ENCODE peak calls at places on chromosome 11, in five cellular contexts. One of them, this sample, is unnamed.

GRCh38 chr11:9758676-9759518 is 95.0 kb downstream of the SWAP70 start:
- DNase-seq in stomach: peak; percentile 69
- DNase-seq in GM12878: no peak
- DNase-seq in breast epithelium: peak; percentile 72
- DNase-seq in A549: peak; percentile 71
- DNase-seq in this sample: peak; percentile 74

GRCh38 chr11:118430956-118431355 is 5.3 kb upstream of the KMT2A start:
- DNase-seq in stomach: no peak
- DNase-seq in GM12878: no peak
- DNase-seq in breast epithelium: no peak
- DNase-seq in A549: no peak
- DNase-seq in this sample: no peak

GRCh38 chr11:131373756-131374155 is 3.3 kb downstream of the NTM start:
- DNase-seq in stomach: no peak
- DNase-seq in GM12878: no peak
- DNase-seq in breast epithelium: no peak
- DNase-seq in A549: no peak
- DNase-seq in this sample: peak; percentile 74

GRCh38 chr11:59555601-59556114 is 44.3 kb downstream of the OR4D9 start:
- DNase-seq in stomach: no peak
- DNase-seq in GM12878: no peak
- DNase-seq in breast epithelium: no peak
- DNase-seq in A549: no peak
- DNase-seq in this sample: no peak

GRCh38 chr11:10806206-10806605 is 2.5 kb downstream of the EIF4G2 start:
- DNase-seq in stomach: no peak
- DNase-seq in GM12878: no peak
- DNase-seq in breast epithelium: no peak
- DNase-seq in A549: no peak
- DNase-seq in this sample: no peak

GRCh38 chr11:116471608-116472007 is 301.2 kb downstream of the BUD13 start:
- DNase-seq in stomach: no peak
- DNase-seq in GM12878: no peak
- DNase-seq in breast epithelium: no peak
- DNase-seq in A549: no peak
- DNase-seq in this sample: no peak

GRCh38 chr11:64341429-64341828 is 1.4 kb downstream of the CCDC88B start:
- DNase-seq in stomach: no peak
- DNase-seq in GM12878: no peak
- DNase-seq in breast epithelium: no peak
- DNase-seq in A549: no peak
- DNase-seq in this sample: peak; percentile 83

GRCh38 chr11:20594274-20595061 is 4.9 kb upstream of the SLC6A5 start:
- DNase-seq in stomach: no peak
- DNase-seq in GM12878: no peak
- DNase-seq in breast epithelium: no peak
- DNase-seq in A549: no peak
- DNase-seq in this sample: no peak

GRCh38 chr11:86722748-86723147 is 50.3 kb upstream of the ME3 start:
- DNase-seq in stomach: no peak
- DNase-seq in GM12878: no peak
- DNase-seq in breast epithelium: no peak
- DNase-seq in A549: no peak
- DNase-seq in this sample: no peak

GRCh38 chr11:58867556-58867955 is 23.1 kb upstream of the GLYATL2 start:
- DNase-seq in stomach: no peak
- DNase-seq in GM12878: no peak
- DNase-seq in breast epithelium: no peak
- DNase-seq in A549: no peak
- DNase-seq in this sample: no peak

GRCh38 chr11:17921620-17922473 is 91.0 kb downstream of the SERGEF start:
- DNase-seq in stomach: no peak
- DNase-seq in GM12878: no peak
- DNase-seq in breast epithelium: no peak
- DNase-seq in A549: no peak
- DNase-seq in this sample: no peak

GRCh38 chr11:44329472-44330230 is 19.7 kb upstream of the ALX4 start:
- DNase-seq in stomach: no peak
- DNase-seq in GM12878: no peak
- DNase-seq in breast epithelium: no peak
- DNase-seq in A549: no peak
- DNase-seq in this sample: no peak

GRCh38 chr11:31763296-31763695 is 47.8 kb downstream of the PAX6 start:
- DNase-seq in stomach: no peak
- DNase-seq in GM12878: no peak
- DNase-seq in breast epithelium: no peak
- DNase-seq in A549: no peak
- DNase-seq in this sample: no peak

GRCh38 chr11:100863080-100863581 is 176.0 kb downstream of the ARHGAP42 start:
- DNase-seq in stomach: peak; percentile 52
- DNase-seq in GM12878: peak; percentile 49
- DNase-seq in breast epithelium: no peak
- DNase-seq in A549: no peak
- DNase-seq in this sample: no peak

GRCh38 chr11:59573216-59573615 is 42.4 kb downstream of the OSBP start:
- DNase-seq in stomach: no peak
- DNase-seq in GM12878: no peak
- DNase-seq in breast epithelium: no peak
- DNase-seq in A549: no peak
- DNase-seq in this sample: no peak

GRCh38 chr11:86800076-86800955 is at the start of gene PRSS23:
- DNase-seq in stomach: peak; percentile 74
- DNase-seq in GM12878: no peak
- DNase-seq in breast epithelium: no peak
- DNase-seq in A549: peak; percentile 70
- DNase-seq in this sample: peak; percentile 94

GRCh38 chr11:107043242-107043991 is 25.1 kb upstream of the GUCY1A2 start:
- DNase-seq in stomach: no peak
- DNase-seq in GM12878: peak; percentile 71
- DNase-seq in breast epithelium: no peak
- DNase-seq in A549: no peak
- DNase-seq in this sample: no peak

GRCh38 chr11:121024989-121025388 is 1.1 kb downstream of the TBCEL start:
- DNase-seq in stomach: no peak
- DNase-seq in GM12878: no peak
- DNase-seq in breast epithelium: no peak
- DNase-seq in A549: peak; percentile 1
- DNase-seq in this sample: no peak

GRCh38 chr11:95917188-95918036 is 6.5 kb downstream of the MTMR2 start:
- DNase-seq in stomach: no peak
- DNase-seq in GM12878: no peak
- DNase-seq in breast epithelium: no peak
- DNase-seq in A549: no peak
- DNase-seq in this sample: no peak

GRCh38 chr11:74325649-74326645 is 14.5 kb upstream of the P4HA3 start:
- DNase-seq in stomach: peak; percentile 91
- DNase-seq in GM12878: no peak
- DNase-seq in breast epithelium: peak; percentile 61
- DNase-seq in A549: no peak
- DNase-seq in this sample: no peak

GRCh38 chr11:2531277-2531986 is 86.6 kb downstream of the KCNQ1 start:
- DNase-seq in stomach: peak; percentile 84
- DNase-seq in GM12878: no peak
- DNase-seq in breast epithelium: peak; percentile 53
- DNase-seq in A549: peak; percentile 78
- DNase-seq in this sample: peak; percentile 80

GRCh38 chr11:34266090-34266912 is 91.5 kb downstream of the ABTB2 start:
- DNase-seq in stomach: no peak
- DNase-seq in GM12878: no peak
- DNase-seq in breast epithelium: peak; percentile 52
- DNase-seq in A549: no peak
- DNase-seq in this sample: no peak

GRCh38 chr11:29263971-29264682 is 752.7 kb downstream of the KCNA4 start:
- DNase-seq in stomach: no peak
- DNase-seq in GM12878: no peak
- DNase-seq in breast epithelium: no peak
- DNase-seq in A549: no peak
- DNase-seq in this sample: no peak

GRCh38 chr11:10931761-10932700 is 74.2 kb upstream of the ZBED5 start:
- DNase-seq in stomach: no peak
- DNase-seq in GM12878: no peak
- DNase-seq in breast epithelium: peak; percentile 55
- DNase-seq in A549: no peak
- DNase-seq in this sample: no peak

GRCh38 chr11:58334708-58335107 is 24.2 kb downstream of the OR5B17 start:
- DNase-seq in stomach: no peak
- DNase-seq in GM12878: no peak
- DNase-seq in breast epithelium: no peak
- DNase-seq in A549: no peak
- DNase-seq in this sample: no peak

GRCh38 chr11:34075178-34075820 is 23.8 kb downstream of the CAPRIN1 start:
- DNase-seq in stomach: no peak
- DNase-seq in GM12878: no peak
- DNase-seq in breast epithelium: no peak
- DNase-seq in A549: no peak
- DNase-seq in this sample: no peak

GRCh38 chr11:69280994-69281393 is 13.0 kb upstream of the MYEOV start:
- DNase-seq in stomach: peak; percentile 52
- DNase-seq in GM12878: no peak
- DNase-seq in breast epithelium: no peak
- DNase-seq in A549: peak; percentile 64
- DNase-seq in this sample: no peak

GRCh38 chr11:77784572-77784971 is 36.0 kb downstream of the RSF1 start:
- DNase-seq in stomach: no peak
- DNase-seq in GM12878: no peak
- DNase-seq in breast epithelium: no peak
- DNase-seq in A549: no peak
- DNase-seq in this sample: no peak

GRCh38 chr11:96097844-96098421 is 174.0 kb upstream of the MTMR2 start:
- DNase-seq in stomach: no peak
- DNase-seq in GM12878: no peak
- DNase-seq in breast epithelium: no peak
- DNase-seq in A549: no peak
- DNase-seq in this sample: no peak

GRCh38 chr11:102144357-102145342 is 34.4 kb downstream of the YAP1 start:
- DNase-seq in stomach: peak; percentile 57
- DNase-seq in GM12878: no peak
- DNase-seq in breast epithelium: no peak
- DNase-seq in A549: no peak
- DNase-seq in this sample: peak; percentile 43

GRCh38 chr11:115421338-115422012 is 82.7 kb downstream of the CADM1 start:
- DNase-seq in stomach: no peak
- DNase-seq in GM12878: no peak
- DNase-seq in breast epithelium: no peak
- DNase-seq in A549: no peak
- DNase-seq in this sample: no peak

GRCh38 chr11:47378011-47378835 is at the start of gene SPI1:
- DNase-seq in stomach: peak; percentile 60
- DNase-seq in GM12878: peak; percentile 41
- DNase-seq in breast epithelium: peak; percentile 28
- DNase-seq in A549: no peak
- DNase-seq in this sample: peak; percentile 79
- TF ChIP-seq POLR2A in stomach: no peak
- TF ChIP-seq POLR2A in GM12878: peak; percentile 93
- TF ChIP-seq POLR2A in breast epithelium: no peak
- TF ChIP-seq POLR2A in A549: no peak
- TF ChIP-seq POLR2A in this sample: no peak

GRCh38 chr11:72780291-72781062 is 13.4 kb downstream of the STARD10 start:
- DNase-seq in stomach: no peak
- DNase-seq in GM12878: no peak
- DNase-seq in breast epithelium: no peak
- DNase-seq in A549: no peak
- DNase-seq in this sample: no peak

GRCh38 chr11:72781063-72781312 is 12.9 kb downstream of the STARD10 start:
- DNase-seq in stomach: peak; percentile 71
- DNase-seq in GM12878: no peak
- DNase-seq in breast epithelium: peak; percentile 54
- DNase-seq in A549: no peak
- DNase-seq in this sample: peak; percentile 88

GRCh38 chr11:72782081-72782920 is 11.5 kb downstream of the STARD10 start:
- DNase-seq in stomach: peak; percentile 65
- DNase-seq in GM12878: no peak
- DNase-seq in breast epithelium: no peak
- DNase-seq in A549: no peak
- DNase-seq in this sample: no peak

GRCh38 chr11:72783144-72783910 is 10.5 kb downstream of the STARD10 start:
- DNase-seq in stomach: no peak
- DNase-seq in GM12878: no peak
- DNase-seq in breast epithelium: no peak
- DNase-seq in A549: no peak
- DNase-seq in this sample: no peak

DNA sequence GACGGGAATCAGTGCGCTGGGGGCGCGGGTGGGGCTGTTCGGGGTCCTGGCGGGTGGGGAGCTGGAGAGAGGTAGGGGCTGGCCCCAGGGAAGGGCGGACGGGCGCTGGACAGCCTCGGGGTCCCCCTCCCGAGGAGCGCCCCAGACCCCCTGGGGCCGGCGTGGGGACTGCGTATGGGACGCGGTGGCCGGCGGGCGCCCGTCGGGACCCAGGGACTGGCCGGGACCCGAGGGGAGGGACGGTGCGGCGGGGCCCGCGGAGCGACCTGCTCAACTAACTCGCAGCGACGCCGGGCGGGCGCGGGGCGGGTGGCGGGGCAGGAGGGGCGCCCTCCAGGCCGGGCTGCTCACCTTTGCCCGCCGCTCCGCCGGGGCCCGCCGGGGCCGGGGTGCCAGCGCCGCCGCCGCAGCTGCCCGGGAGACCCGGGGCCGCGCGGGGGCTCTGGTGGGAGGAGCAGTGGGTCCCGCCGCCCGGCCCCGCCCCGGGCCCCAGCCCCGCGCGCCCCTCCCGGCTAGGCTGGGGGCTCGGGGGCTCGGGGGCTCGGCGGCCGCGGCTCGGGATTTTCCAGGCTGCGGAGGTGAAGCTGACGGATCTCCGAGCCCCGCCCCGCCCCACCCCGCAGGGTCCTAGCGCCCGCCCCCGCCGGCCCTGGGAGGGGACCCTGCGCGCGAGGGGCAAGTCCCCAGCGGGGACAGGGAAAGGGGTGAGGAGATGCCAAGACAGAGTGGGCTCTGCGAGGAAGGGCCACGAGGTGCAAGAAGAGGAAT is 12.3 kb downstream of the STARD10 start:
- DNase-seq in stomach: peak; percentile 65
- DNase-seq in GM12878: no peak
- DNase-seq in breast epithelium: no peak
- DNase-seq in A549: peak; percentile 77
- DNase-seq in this sample: peak; percentile 92
- H3K4me3 ChIP-seq in stomach: peak overlapping the region; percentile 74
- H3K4me3 ChIP-seq in GM12878: peak overlapping the region; percentile 56
- H3K4me3 ChIP-seq in breast epithelium: peak overlapping the region; percentile 92
- H3K4me3 ChIP-seq in A549: peak overlapping the region; percentile 59
- H3K4me3 ChIP-seq in this sample: peak overlapping the region; percentile 79

DNA sequence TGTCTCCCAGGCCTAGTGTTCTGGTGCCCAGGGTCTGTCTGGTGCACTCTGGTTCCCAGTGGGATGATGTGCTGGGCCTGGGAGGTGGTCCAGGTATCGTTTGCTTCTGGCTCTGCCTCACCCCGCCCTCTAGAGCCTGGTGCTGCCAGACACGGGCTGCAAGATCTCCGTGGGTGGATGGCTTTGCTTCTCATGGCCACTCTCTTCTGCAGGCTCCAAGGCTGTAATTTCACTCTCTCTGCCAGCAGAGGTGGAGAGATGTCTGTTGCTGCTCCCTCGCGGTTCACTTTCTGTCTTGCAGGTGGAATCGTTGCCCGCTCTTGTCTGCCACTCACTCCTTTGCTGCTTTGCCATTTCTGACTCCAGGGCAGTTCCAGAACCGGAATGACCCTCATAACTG is 13.4 kb downstream of the NADSYN1 start:
- DNase-seq in stomach: no peak
- DNase-seq in GM12878: no peak
- DNase-seq in breast epithelium: no peak
- DNase-seq in A549: no peak
- DNase-seq in this sample: no peak
- TF ChIP-seq POLR2A in stomach: no peak
- TF ChIP-seq POLR2A in GM12878: no peak
- TF ChIP-seq POLR2A in breast epithelium: no peak
- TF ChIP-seq POLR2A in A549: no peak
- TF ChIP-seq POLR2A in this sample: no peak

GRCh38 chr11:98967005-98967404 is 53.7 kb upstream of the CNTN5 start:
- DNase-seq in stomach: no peak
- DNase-seq in GM12878: no peak
- DNase-seq in breast epithelium: no peak
- DNase-seq in A549: no peak
- DNase-seq in this sample: no peak
- H3K4me3 ChIP-seq in stomach: no peak overlapping the region
- H3K4me3 ChIP-seq in GM12878: no peak overlapping the region
- H3K4me3 ChIP-seq in breast epithelium: no peak overlapping the region
- H3K4me3 ChIP-seq in A549: no peak overlapping the region
- H3K4me3 ChIP-seq in this sample: no peak overlapping the region

This sample was measured in upper lobe of left lung.